ENCODE peak calls at places on chromosomes 1 and 21, in five cellular contexts. H, E, G, Z and T are unnamed samples.
A peak's percentile ranks its signal among the peaks of the same experiment; 100 is the strongest.

GRCh38 chr1:243718893-243719292 is 131.2 kb downstream of the AKT3 start:
- DNase-seq in H (no peak), E (no peak), G (peak; percentile 26), Z (no peak), T (no peak)

GRCh38 chr1:169838942-169839341 is 44.2 kb upstream of the METTL18 start:
- DNase-seq in H (no peak), E (no peak), G (no peak), Z (no peak), T (no peak)

GRCh38 chr1:78375996-78376395 is 114.8 kb upstream of the PTGFR start:
- DNase-seq in H (no peak), E (no peak), G (no peak), Z (no peak), T (no peak)

GRCh38 chr1:2045468-2046224 is 4.6 kb upstream of the PRKCZ start:
- DNase-seq in H (no peak), E (no peak), G (no peak), Z (no peak), T (no peak)

GRCh38 chr1:1199141-1199960 is 7.0 kb downstream of the TNFRSF18 start:
- DNase-seq in H (no peak), E (no peak), G (no peak), Z (no peak), T (no peak)

GRCh38 chr1:21644348-21644747 is 24.8 kb downstream of the RAP1GAP start:
- DNase-seq in H (no peak), E (no peak), G (no peak), Z (no peak), T (no peak)

GRCh38 chr1:59900640-59901039 is 25.9 kb downstream of the CYP2J2 start:
- DNase-seq in H (no peak), E (no peak), G (no peak), Z (no peak), T (no peak)

GRCh38 chr1:210726621-210727020 is 397.9 kb downstream of the HHAT start:
- DNase-seq in H (no peak), E (peak; percentile 1), G (no peak), Z (peak; percentile 79), T (no peak)

GRCh38 chr21:28776251-28776650 is 216.4 kb downstream of the LTN1 start:
- DNase-seq in H (no peak), E (no peak), G (no peak), Z (no peak), T (no peak)

GRCh38 chr1:220708929-220709801 is 19.0 kb downstream of the C1orf115 start:
- DNase-seq in H (no peak), E (no peak), G (no peak), Z (no peak), T (no peak)

GRCh38 chr1:240468616-240469015 is 143.3 kb downstream of the GREM2 start:
- DNase-seq in H (no peak), E (no peak), G (no peak), Z (no peak), T (no peak)

GRCh38 chr1:16237343-16237830 is 404 bp upstream of the CPLANE2 start:
- DNase-seq in H (no peak), E (no peak), G (no peak), Z (no peak), T (no peak)

GRCh38 chr21:39686636-39687035 is 58.3 kb upstream of the IGSF5 start:
- DNase-seq in H (no peak), E (no peak), G (no peak), Z (no peak), T (no peak)

GRCh38 chr1:28026329-28026728 is 62.1 kb downstream of the EYA3 start:
- DNase-seq in H (no peak), E (no peak), G (no peak), Z (no peak), T (no peak)

GRCh38 chr1:173551699-173552098 is 51.2 kb downstream of the SLC9C2 start:
- DNase-seq in H (no peak), E (no peak), G (no peak), Z (no peak), T (no peak)

GRCh38 chr1:45306319-45306718 is 20.4 kb upstream of the HPDL start:
- DNase-seq in H (no peak), E (no peak), G (no peak), Z (no peak), T (no peak)

GRCh38 chr1:58885998-58886397 is 102.2 kb upstream of the JUN start:
- DNase-seq in H (no peak), E (peak; percentile 16), G (no peak), Z (no peak), T (no peak)

GRCh38 chr1:232988572-232989040 is 38.2 kb downstream of the NTPCR start:
- DNase-seq in H (no peak), E (no peak), G (no peak), Z (no peak), T (no peak)

GRCh38 chr1:223702735-223703667 is 9.3 kb upstream of the CAPN2 start:
- DNase-seq in H (no peak), E (no peak), G (no peak), Z (no peak), T (no peak)

GRCh38 chr1:170929835-170930554 is 5.3 kb upstream of the MROH9 start:
- DNase-seq in H (peak; percentile 26), E (no peak), G (no peak), Z (peak; percentile 55), T (no peak)

GRCh38 chr1:111944121-111944785 is 45.2 kb downstream of the KCND3 start:
- DNase-seq in H (no peak), E (no peak), G (no peak), Z (no peak), T (no peak)

DNA sequence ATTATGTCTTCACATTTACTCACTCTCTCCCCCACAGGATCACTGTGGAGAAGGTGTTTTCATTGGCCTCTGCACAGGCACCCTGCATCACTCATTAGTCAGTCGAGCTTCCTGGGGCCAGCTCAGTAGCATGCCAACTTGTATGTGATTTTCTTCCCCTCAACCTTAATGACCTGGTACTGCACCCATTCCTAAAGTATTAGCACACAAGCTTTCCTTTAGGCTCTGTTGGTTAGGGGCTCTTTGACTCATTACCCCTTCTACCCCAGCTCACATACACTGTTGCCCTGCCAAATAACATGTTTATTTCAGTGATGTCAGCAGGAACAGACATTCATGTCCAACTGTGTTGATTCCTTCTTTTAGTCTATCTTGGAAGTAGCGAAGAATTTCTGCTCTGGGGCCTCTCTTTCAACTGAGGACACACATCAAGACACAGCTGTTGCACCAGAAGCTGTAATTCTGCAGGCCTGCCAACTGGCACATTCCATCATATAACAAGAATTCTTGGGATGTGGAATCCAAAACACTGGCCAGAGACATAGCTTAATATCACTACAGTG is 603.5 kb upstream of the ADAMTS5 start:
- DNase-seq in H (no peak), E (no peak), G (peak; percentile 83), Z (no peak), T (peak; percentile 79)
- H3K27ac ChIP-seq in H (no peak overlapping the region), E (no peak overlapping the region), G (peak overlapping the region; percentile 96), Z (no peak overlapping the region), T (peak overlapping the region; percentile 95)

DNA sequence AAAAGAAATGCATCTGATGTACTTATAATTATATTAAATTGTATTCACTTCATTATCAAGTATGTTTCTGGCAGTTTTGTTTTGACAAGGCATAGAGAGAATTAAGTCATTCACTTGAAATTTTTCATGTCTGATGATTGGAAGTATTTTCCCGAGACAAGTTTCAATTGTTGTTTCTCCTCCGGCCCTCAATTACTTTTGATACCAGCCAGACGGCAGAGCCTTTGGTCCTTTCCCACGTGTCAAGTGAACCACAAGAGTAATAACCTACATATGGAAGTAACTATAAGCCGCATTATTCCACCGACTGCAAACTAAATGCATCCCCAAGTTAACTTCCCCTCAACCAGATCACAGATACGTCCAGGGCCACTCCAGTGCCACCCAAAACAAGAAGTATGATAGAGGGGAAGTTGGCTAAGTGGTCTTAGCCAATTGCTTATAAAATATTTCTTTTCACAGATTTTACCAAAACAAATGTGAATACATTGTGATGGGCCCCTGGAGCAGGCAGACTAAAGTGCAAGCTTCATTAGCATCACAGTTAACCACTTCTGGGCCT is 20.2 kb downstream of the COLGALT2 start:
- DNase-seq in H (no peak), E (no peak), G (no peak), Z (no peak), T (no peak)
- H3K27ac ChIP-seq in H (no peak overlapping the region), E (no peak overlapping the region), G (no peak overlapping the region), Z (no peak overlapping the region), T (no peak overlapping the region)

GRCh38 chr1:41618871-41619270 is 134.4 kb upstream of the EDN2 start:
- DNase-seq in H (no peak), E (no peak), G (no peak), Z (no peak), T (no peak)
- H3K27ac ChIP-seq in H (no peak overlapping the region), E (no peak overlapping the region), G (no peak overlapping the region), Z (no peak overlapping the region), T (no peak overlapping the region)

DNA sequence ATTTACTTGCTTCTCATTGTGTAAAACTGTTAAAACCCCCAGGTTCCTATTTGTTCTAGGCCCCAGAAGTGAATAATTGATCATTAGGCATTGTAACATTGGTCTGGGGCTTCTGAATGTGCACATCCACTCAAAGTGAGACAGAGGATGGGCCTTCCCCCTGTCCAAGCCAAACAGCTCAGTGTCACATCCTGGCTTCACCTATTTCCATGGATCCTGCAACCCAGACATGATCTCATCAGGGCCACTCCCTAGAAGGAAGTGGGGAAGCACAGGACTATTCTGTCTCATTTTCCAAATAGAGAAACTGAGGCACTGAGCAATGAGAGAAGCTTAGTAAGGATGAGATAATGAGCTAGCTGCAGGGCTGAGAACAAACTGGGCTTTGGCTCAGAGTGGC is 47.4 kb upstream of the TSPAN2 start:
- DNase-seq in H (no peak), E (no peak), G (no peak), Z (no peak), T (no peak)
- H3K27ac ChIP-seq in H (no peak overlapping the region), E (no peak overlapping the region), G (no peak overlapping the region), Z (no peak overlapping the region), T (peak overlapping the region; percentile 82)

DNA sequence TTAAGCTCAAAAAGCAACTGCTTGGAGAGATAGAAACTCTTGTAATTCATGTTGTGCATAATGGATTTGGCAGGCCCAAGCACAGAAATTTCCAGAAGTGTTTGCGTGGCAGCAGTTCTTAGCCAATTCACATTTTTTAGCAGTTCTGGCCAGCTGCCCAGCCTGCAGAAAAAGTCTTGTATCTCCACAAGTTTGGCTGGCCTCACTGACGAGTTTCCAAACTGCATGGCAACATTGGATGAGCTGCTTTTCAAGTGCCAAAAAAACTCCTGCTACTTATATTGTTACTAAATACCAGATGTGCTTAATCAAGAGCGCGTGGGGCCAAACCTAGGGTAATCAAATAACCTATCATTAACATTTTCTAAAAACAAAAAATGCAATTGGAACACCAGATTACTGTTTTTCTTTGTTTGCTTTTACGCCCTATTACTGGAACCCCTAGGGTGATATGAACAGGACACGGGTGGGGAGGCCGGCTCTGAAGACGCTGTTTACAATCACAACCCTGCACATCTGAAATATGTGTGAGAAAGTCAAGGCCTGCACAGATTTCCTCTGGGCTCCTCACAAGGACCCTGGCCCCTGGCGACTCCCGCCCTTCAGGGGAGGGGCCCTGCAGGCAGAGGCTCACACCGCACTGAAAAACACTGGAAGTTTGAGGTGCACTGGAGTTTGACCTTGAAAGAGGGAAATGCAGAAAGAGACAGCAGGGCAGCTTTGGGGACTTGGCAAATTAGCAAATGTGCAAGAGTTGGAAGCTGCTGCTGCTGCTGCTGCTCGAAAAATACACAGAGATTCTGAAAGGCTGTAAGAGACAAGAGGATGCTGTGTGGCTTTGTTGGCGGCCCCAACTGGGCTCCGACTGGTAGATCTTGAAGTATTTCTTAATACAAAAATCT is 55.2 kb upstream of the TARBP1 start:
- DNase-seq in H (peak; percentile 94), E (no peak), G (no peak), Z (no peak), T (no peak)
- H3K27ac ChIP-seq in H (peak overlapping the region; percentile 87), E (no peak overlapping the region), G (peak overlapping the region; percentile 94), Z (no peak overlapping the region), T (peak overlapping the region; percentile 92)

GRCh38 chr1:12554521-12555305 is 63.3 kb downstream of the DHRS3 start:
- DNase-seq in H (no peak), E (no peak), G (no peak), Z (no peak), T (no peak)
- H3K27ac ChIP-seq in H (no peak overlapping the region), E (no peak overlapping the region), G (no peak overlapping the region), Z (no peak overlapping the region), T (no peak overlapping the region)

GRCh38 chr1:107787299-107787698 is 177.7 kb downstream of the VAV3 start:
- DNase-seq in H (no peak), E (no peak), G (no peak), Z (no peak), T (no peak)
- H3K27ac ChIP-seq in H (no peak overlapping the region), E (peak overlapping the region; percentile 14), G (no peak overlapping the region), Z (no peak overlapping the region), T (no peak overlapping the region)